ENCODE peak calls at places on chromosomes 16 and 17, in eight cellular contexts. One of them, this sample, is unnamed.

GRCh38 chr17:77613181-77613580 is 345.3 kb upstream of the TNRC6C start:
- DNase-seq in NB4: no peak
- DNase-seq in left lung: no peak
- DNase-seq in activated T-cell treated with anti-CD3 and anti-CD28 coated beads for 48 hours: no peak
- DNase-seq in NCI-H748 treated with DMSO at 0.1 percent for 48 hours: no peak
- DNase-seq in T-helper 2 cell: no peak
- DNase-seq in mucosa of gallbladder: no peak
- DNase-seq in stimulated activated CD8-positive, alpha-beta memory T cell treated with anti-CD3 and anti-CD28 coated beads, Interleukin-4, amount 100 ng/mL, for 48 hours: no peak
- DNase-seq in this sample: no peak

GRCh38 chr16:1331712-1332617 is 1.5 kb upstream of the BAIAP3 start:
- DNase-seq in mucosa of gallbladder: peak
- DNase-seq in NB4: peak
- DNase-seq in activated T-cell treated with anti-CD3 and anti-CD28 coated beads for 48 hours: no peak
- DNase-seq in left lung: no peak
- DNase-seq in stimulated activated CD8-positive, alpha-beta memory T cell treated with anti-CD3 and anti-CD28 coated beads, Interleukin-4, amount 100 ng/mL, for 48 hours: peak
- DNase-seq in NCI-H748 treated with DMSO at 0.1 percent for 48 hours: peak
- DNase-seq in T-helper 2 cell: peak
- DNase-seq in this sample: no peak

GRCh38 chr17:880871-881269 is 98.7 kb downstream of the NXN start:
- DNase-seq in activated T-cell treated with anti-CD3 and anti-CD28 coated beads for 48 hours: no peak
- DNase-seq in T-helper 2 cell: no peak
- DNase-seq in NB4: no peak
- DNase-seq in stimulated activated CD8-positive, alpha-beta memory T cell treated with anti-CD3 and anti-CD28 coated beads, Interleukin-4, amount 100 ng/mL, for 48 hours: no peak
- DNase-seq in NCI-H748 treated with DMSO at 0.1 percent for 48 hours: no peak
- DNase-seq in left lung: no peak
- DNase-seq in mucosa of gallbladder: no peak
- DNase-seq in this sample: no peak

GRCh38 chr16:9219811-9220210 is 128.4 kb downstream of the HAPSTR1 start:
- DNase-seq in NCI-H748 treated with DMSO at 0.1 percent for 48 hours: no peak
- DNase-seq in left lung: no peak
- DNase-seq in mucosa of gallbladder: no peak
- DNase-seq in activated T-cell treated with anti-CD3 and anti-CD28 coated beads for 48 hours: no peak
- DNase-seq in stimulated activated CD8-positive, alpha-beta memory T cell treated with anti-CD3 and anti-CD28 coated beads, Interleukin-4, amount 100 ng/mL, for 48 hours: no peak
- DNase-seq in NB4: no peak
- DNase-seq in T-helper 2 cell: no peak
- DNase-seq in this sample: no peak

GRCh38 chr16:52611817-52612673 is 65.1 kb upstream of the TOX3 start:
- DNase-seq in T-helper 2 cell: no peak
- DNase-seq in mucosa of gallbladder: peak
- DNase-seq in left lung: no peak
- DNase-seq in NB4: no peak
- DNase-seq in activated T-cell treated with anti-CD3 and anti-CD28 coated beads for 48 hours: no peak
- DNase-seq in stimulated activated CD8-positive, alpha-beta memory T cell treated with anti-CD3 and anti-CD28 coated beads, Interleukin-4, amount 100 ng/mL, for 48 hours: no peak
- DNase-seq in NCI-H748 treated with DMSO at 0.1 percent for 48 hours: peak
- DNase-seq in this sample: no peak

GRCh38 chr16:86905302-86905701 is 327.0 kb downstream of the FOXL1 start:
- DNase-seq in stimulated activated CD8-positive, alpha-beta memory T cell treated with anti-CD3 and anti-CD28 coated beads, Interleukin-4, amount 100 ng/mL, for 48 hours: no peak
- DNase-seq in mucosa of gallbladder: no peak
- DNase-seq in activated T-cell treated with anti-CD3 and anti-CD28 coated beads for 48 hours: no peak
- DNase-seq in left lung: no peak
- DNase-seq in T-helper 2 cell: no peak
- DNase-seq in NB4: no peak
- DNase-seq in NCI-H748 treated with DMSO at 0.1 percent for 48 hours: no peak
- DNase-seq in this sample: no peak

GRCh38 chr17:57068707-57069106 is 16.3 kb upstream of the AKAP1 start:
- DNase-seq in stimulated activated CD8-positive, alpha-beta memory T cell treated with anti-CD3 and anti-CD28 coated beads, Interleukin-4, amount 100 ng/mL, for 48 hours: no peak
- DNase-seq in left lung: no peak
- DNase-seq in T-helper 2 cell: no peak
- DNase-seq in activated T-cell treated with anti-CD3 and anti-CD28 coated beads for 48 hours: no peak
- DNase-seq in mucosa of gallbladder: no peak
- DNase-seq in NCI-H748 treated with DMSO at 0.1 percent for 48 hours: no peak
- DNase-seq in NB4: no peak
- DNase-seq in this sample: no peak

GRCh38 chr17:72273301-72274056 is 152.7 kb downstream of the SOX9 start:
- DNase-seq in mucosa of gallbladder: no peak
- DNase-seq in NCI-H748 treated with DMSO at 0.1 percent for 48 hours: no peak
- DNase-seq in NB4: no peak
- DNase-seq in T-helper 2 cell: no peak
- DNase-seq in activated T-cell treated with anti-CD3 and anti-CD28 coated beads for 48 hours: no peak
- DNase-seq in left lung: no peak
- DNase-seq in stimulated activated CD8-positive, alpha-beta memory T cell treated with anti-CD3 and anti-CD28 coated beads, Interleukin-4, amount 100 ng/mL, for 48 hours: no peak
- DNase-seq in this sample: no peak

GRCh38 chr17:39946551-39947330 is 16.1 kb upstream of the GSDMA start:
- DNase-seq in NB4: no peak
- DNase-seq in mucosa of gallbladder: no peak
- DNase-seq in T-helper 2 cell: no peak
- DNase-seq in stimulated activated CD8-positive, alpha-beta memory T cell treated with anti-CD3 and anti-CD28 coated beads, Interleukin-4, amount 100 ng/mL, for 48 hours: no peak
- DNase-seq in left lung: peak
- DNase-seq in NCI-H748 treated with DMSO at 0.1 percent for 48 hours: no peak
- DNase-seq in activated T-cell treated with anti-CD3 and anti-CD28 coated beads for 48 hours: no peak
- DNase-seq in this sample: no peak

GRCh38 chr17:6995500-6996255 is at the start of gene ALOX12:
- DNase-seq in activated T-cell treated with anti-CD3 and anti-CD28 coated beads for 48 hours: no peak
- DNase-seq in T-helper 2 cell: no peak
- DNase-seq in stimulated activated CD8-positive, alpha-beta memory T cell treated with anti-CD3 and anti-CD28 coated beads, Interleukin-4, amount 100 ng/mL, for 48 hours: no peak
- DNase-seq in NB4: no peak
- DNase-seq in NCI-H748 treated with DMSO at 0.1 percent for 48 hours: no peak
- DNase-seq in left lung: peak
- DNase-seq in mucosa of gallbladder: no peak
- DNase-seq in this sample: no peak

GRCh38 chr16:8063151-8063550 is 527.2 kb downstream of the TMEM114 start:
- DNase-seq in NCI-H748 treated with DMSO at 0.1 percent for 48 hours: no peak
- DNase-seq in mucosa of gallbladder: no peak
- DNase-seq in stimulated activated CD8-positive, alpha-beta memory T cell treated with anti-CD3 and anti-CD28 coated beads, Interleukin-4, amount 100 ng/mL, for 48 hours: no peak
- DNase-seq in activated T-cell treated with anti-CD3 and anti-CD28 coated beads for 48 hours: no peak
- DNase-seq in left lung: no peak
- DNase-seq in NB4: no peak
- DNase-seq in T-helper 2 cell: no peak
- DNase-seq in this sample: no peak

GRCh38 chr17:50893183-50893993 is 27.2 kb upstream of the TOB1 start:
- DNase-seq in stimulated activated CD8-positive, alpha-beta memory T cell treated with anti-CD3 and anti-CD28 coated beads, Interleukin-4, amount 100 ng/mL, for 48 hours: no peak
- DNase-seq in mucosa of gallbladder: peak
- DNase-seq in NCI-H748 treated with DMSO at 0.1 percent for 48 hours: no peak
- DNase-seq in NB4: no peak
- DNase-seq in left lung: no peak
- DNase-seq in activated T-cell treated with anti-CD3 and anti-CD28 coated beads for 48 hours: no peak
- DNase-seq in T-helper 2 cell: no peak
- DNase-seq in this sample: no peak

GRCh38 chr16:74865922-74866598 is 91.4 kb upstream of the FA2H start:
- DNase-seq in NCI-H748 treated with DMSO at 0.1 percent for 48 hours: no peak
- DNase-seq in stimulated activated CD8-positive, alpha-beta memory T cell treated with anti-CD3 and anti-CD28 coated beads, Interleukin-4, amount 100 ng/mL, for 48 hours: no peak
- DNase-seq in T-helper 2 cell: no peak
- DNase-seq in mucosa of gallbladder: no peak
- DNase-seq in activated T-cell treated with anti-CD3 and anti-CD28 coated beads for 48 hours: no peak
- DNase-seq in NB4: no peak
- DNase-seq in left lung: no peak
- DNase-seq in this sample: no peak

GRCh38 chr16:180101-180920 is at the start of gene HBQ1:
- DNase-seq in stimulated activated CD8-positive, alpha-beta memory T cell treated with anti-CD3 and anti-CD28 coated beads, Interleukin-4, amount 100 ng/mL, for 48 hours: peak
- DNase-seq in activated T-cell treated with anti-CD3 and anti-CD28 coated beads for 48 hours: peak
- DNase-seq in left lung: no peak
- DNase-seq in NB4: no peak
- DNase-seq in mucosa of gallbladder: no peak
- DNase-seq in T-helper 2 cell: no peak
- DNase-seq in NCI-H748 treated with DMSO at 0.1 percent for 48 hours: no peak
- DNase-seq in this sample: no peak

GRCh38 chr16:52825882-52826281 is 226.8 kb downstream of the CHD9NB start:
- DNase-seq in T-helper 2 cell: no peak
- DNase-seq in NB4: no peak
- DNase-seq in stimulated activated CD8-positive, alpha-beta memory T cell treated with anti-CD3 and anti-CD28 coated beads, Interleukin-4, amount 100 ng/mL, for 48 hours: no peak
- DNase-seq in NCI-H748 treated with DMSO at 0.1 percent for 48 hours: no peak
- DNase-seq in activated T-cell treated with anti-CD3 and anti-CD28 coated beads for 48 hours: no peak
- DNase-seq in left lung: no peak
- DNase-seq in mucosa of gallbladder: no peak
- DNase-seq in this sample: peak

GRCh38 chr16:11350531-11351335 is 5.5 kb downstream of the RMI2 start:
- DNase-seq in mucosa of gallbladder: no peak
- DNase-seq in left lung: no peak
- DNase-seq in stimulated activated CD8-positive, alpha-beta memory T cell treated with anti-CD3 and anti-CD28 coated beads, Interleukin-4, amount 100 ng/mL, for 48 hours: no peak
- DNase-seq in T-helper 2 cell: no peak
- DNase-seq in NB4: no peak
- DNase-seq in NCI-H748 treated with DMSO at 0.1 percent for 48 hours: no peak
- DNase-seq in activated T-cell treated with anti-CD3 and anti-CD28 coated beads for 48 hours: no peak
- DNase-seq in this sample: no peak

GRCh38 chr17:50198026-50198669 is 3.3 kb downstream of the COL1A1 start:
- DNase-seq in activated T-cell treated with anti-CD3 and anti-CD28 coated beads for 48 hours: peak
- DNase-seq in left lung: no peak
- DNase-seq in stimulated activated CD8-positive, alpha-beta memory T cell treated with anti-CD3 and anti-CD28 coated beads, Interleukin-4, amount 100 ng/mL, for 48 hours: peak
- DNase-seq in mucosa of gallbladder: peak
- DNase-seq in T-helper 2 cell: peak
- DNase-seq in NB4: peak
- DNase-seq in NCI-H748 treated with DMSO at 0.1 percent for 48 hours: peak
- DNase-seq in this sample: no peak

GRCh38 chr16:10736926-10737625 is 6.6 kb upstream of the NUBP1 start:
- DNase-seq in mucosa of gallbladder: peak
- DNase-seq in T-helper 2 cell: peak
- DNase-seq in left lung: no peak
- DNase-seq in stimulated activated CD8-positive, alpha-beta memory T cell treated with anti-CD3 and anti-CD28 coated beads, Interleukin-4, amount 100 ng/mL, for 48 hours: peak
- DNase-seq in NCI-H748 treated with DMSO at 0.1 percent for 48 hours: peak
- DNase-seq in NB4: peak
- DNase-seq in activated T-cell treated with anti-CD3 and anti-CD28 coated beads for 48 hours: peak
- DNase-seq in this sample: peak

GRCh38 chr17:82097187-82097918 is 683 bp downstream of the FASN start:
- DNase-seq in NCI-H748 treated with DMSO at 0.1 percent for 48 hours: no peak
- DNase-seq in left lung: no peak
- DNase-seq in mucosa of gallbladder: no peak
- DNase-seq in T-helper 2 cell: no peak
- DNase-seq in NB4: peak
- DNase-seq in stimulated activated CD8-positive, alpha-beta memory T cell treated with anti-CD3 and anti-CD28 coated beads, Interleukin-4, amount 100 ng/mL, for 48 hours: no peak
- DNase-seq in activated T-cell treated with anti-CD3 and anti-CD28 coated beads for 48 hours: peak
- DNase-seq in this sample: no peak

GRCh38 chr16:61210039-61210438 is 826.2 kb downstream of the CDH8 start:
- DNase-seq in T-helper 2 cell: no peak
- DNase-seq in stimulated activated CD8-positive, alpha-beta memory T cell treated with anti-CD3 and anti-CD28 coated beads, Interleukin-4, amount 100 ng/mL, for 48 hours: no peak
- DNase-seq in NB4: no peak
- DNase-seq in mucosa of gallbladder: no peak
- DNase-seq in NCI-H748 treated with DMSO at 0.1 percent for 48 hours: no peak
- DNase-seq in left lung: no peak
- DNase-seq in activated T-cell treated with anti-CD3 and anti-CD28 coated beads for 48 hours: no peak
- DNase-seq in this sample: no peak

GRCh38 chr16:53769787-53770186 is 65.8 kb downstream of the FTO start:
- DNase-seq in activated T-cell treated with anti-CD3 and anti-CD28 coated beads for 48 hours: no peak
- DNase-seq in T-helper 2 cell: no peak
- DNase-seq in NCI-H748 treated with DMSO at 0.1 percent for 48 hours: no peak
- DNase-seq in left lung: no peak
- DNase-seq in mucosa of gallbladder: no peak
- DNase-seq in NB4: no peak
- DNase-seq in stimulated activated CD8-positive, alpha-beta memory T cell treated with anti-CD3 and anti-CD28 coated beads, Interleukin-4, amount 100 ng/mL, for 48 hours: no peak
- DNase-seq in this sample: no peak

GRCh38 chr16:85326113-85326793 is 214.0 kb upstream of the CIBAR2 start:
- DNase-seq in T-helper 2 cell: no peak
- DNase-seq in left lung: no peak
- DNase-seq in NCI-H748 treated with DMSO at 0.1 percent for 48 hours: no peak
- DNase-seq in activated T-cell treated with anti-CD3 and anti-CD28 coated beads for 48 hours: no peak
- DNase-seq in mucosa of gallbladder: no peak
- DNase-seq in stimulated activated CD8-positive, alpha-beta memory T cell treated with anti-CD3 and anti-CD28 coated beads, Interleukin-4, amount 100 ng/mL, for 48 hours: no peak
- DNase-seq in NB4: peak
- DNase-seq in this sample: no peak

GRCh38 chr17:9512323-9513168 is 63.1 kb downstream of the STX8 start:
- DNase-seq in T-helper 2 cell: no peak
- DNase-seq in stimulated activated CD8-positive, alpha-beta memory T cell treated with anti-CD3 and anti-CD28 coated beads, Interleukin-4, amount 100 ng/mL, for 48 hours: no peak
- DNase-seq in NB4: peak
- DNase-seq in left lung: no peak
- DNase-seq in NCI-H748 treated with DMSO at 0.1 percent for 48 hours: no peak
- DNase-seq in activated T-cell treated with anti-CD3 and anti-CD28 coated beads for 48 hours: no peak
- DNase-seq in mucosa of gallbladder: no peak
- DNase-seq in this sample: no peak

GRCh38 chr16:24737391-24737871 is 8.0 kb downstream of the TNRC6A start:
- DNase-seq in T-helper 2 cell: no peak
- DNase-seq in activated T-cell treated with anti-CD3 and anti-CD28 coated beads for 48 hours: no peak
- DNase-seq in NB4: no peak
- DNase-seq in stimulated activated CD8-positive, alpha-beta memory T cell treated with anti-CD3 and anti-CD28 coated beads, Interleukin-4, amount 100 ng/mL, for 48 hours: no peak
- DNase-seq in NCI-H748 treated with DMSO at 0.1 percent for 48 hours: no peak
- DNase-seq in left lung: no peak
- DNase-seq in mucosa of gallbladder: no peak
- DNase-seq in this sample: no peak

GRCh38 chr16:50296807-50297206 is 30.5 kb downstream of the ADCY7 start:
- DNase-seq in activated T-cell treated with anti-CD3 and anti-CD28 coated beads for 48 hours: no peak
- DNase-seq in mucosa of gallbladder: no peak
- DNase-seq in NCI-H748 treated with DMSO at 0.1 percent for 48 hours: no peak
- DNase-seq in stimulated activated CD8-positive, alpha-beta memory T cell treated with anti-CD3 and anti-CD28 coated beads, Interleukin-4, amount 100 ng/mL, for 48 hours: no peak
- DNase-seq in T-helper 2 cell: no peak
- DNase-seq in NB4: no peak
- DNase-seq in left lung: peak
- DNase-seq in this sample: no peak

GRCh38 chr17:79315282-79316106 is 240.9 kb downstream of the ENGASE start:
- DNase-seq in T-helper 2 cell: no peak
- DNase-seq in activated T-cell treated with anti-CD3 and anti-CD28 coated beads for 48 hours: no peak
- DNase-seq in left lung: no peak
- DNase-seq in stimulated activated CD8-positive, alpha-beta memory T cell treated with anti-CD3 and anti-CD28 coated beads, Interleukin-4, amount 100 ng/mL, for 48 hours: no peak
- DNase-seq in NB4: no peak
- DNase-seq in mucosa of gallbladder: no peak
- DNase-seq in NCI-H748 treated with DMSO at 0.1 percent for 48 hours: no peak
- DNase-seq in this sample: no peak

GRCh38 chr17:31843382-31843780 is 15.7 kb downstream of the COPRS start:
- DNase-seq in NB4: no peak
- DNase-seq in T-helper 2 cell: no peak
- DNase-seq in stimulated activated CD8-positive, alpha-beta memory T cell treated with anti-CD3 and anti-CD28 coated beads, Interleukin-4, amount 100 ng/mL, for 48 hours: no peak
- DNase-seq in mucosa of gallbladder: no peak
- DNase-seq in left lung: no peak
- DNase-seq in activated T-cell treated with anti-CD3 and anti-CD28 coated beads for 48 hours: no peak
- DNase-seq in NCI-H748 treated with DMSO at 0.1 percent for 48 hours: no peak
- DNase-seq in this sample: no peak

GRCh38 chr16:2061023-2061422 is 13.2 kb downstream of the TSC2 start:
- DNase-seq in activated T-cell treated with anti-CD3 and anti-CD28 coated beads for 48 hours: no peak
- DNase-seq in stimulated activated CD8-positive, alpha-beta memory T cell treated with anti-CD3 and anti-CD28 coated beads, Interleukin-4, amount 100 ng/mL, for 48 hours: no peak
- DNase-seq in NCI-H748 treated with DMSO at 0.1 percent for 48 hours: no peak
- DNase-seq in left lung: no peak
- DNase-seq in T-helper 2 cell: no peak
- DNase-seq in mucosa of gallbladder: no peak
- DNase-seq in NB4: no peak
- DNase-seq in this sample: no peak

GRCh38 chr17:60554377-60554788 is 28.3 kb upstream of the APPBP2 start:
- DNase-seq in NCI-H748 treated with DMSO at 0.1 percent for 48 hours: no peak
- DNase-seq in activated T-cell treated with anti-CD3 and anti-CD28 coated beads for 48 hours: no peak
- DNase-seq in T-helper 2 cell: no peak
- DNase-seq in mucosa of gallbladder: no peak
- DNase-seq in left lung: no peak
- DNase-seq in stimulated activated CD8-positive, alpha-beta memory T cell treated with anti-CD3 and anti-CD28 coated beads, Interleukin-4, amount 100 ng/mL, for 48 hours: no peak
- DNase-seq in NB4: no peak
- DNase-seq in this sample: no peak

GRCh38 chr16:89047331-89048086 is 46.1 kb upstream of the ACSF3 start:
- DNase-seq in activated T-cell treated with anti-CD3 and anti-CD28 coated beads for 48 hours: no peak
- DNase-seq in mucosa of gallbladder: no peak
- DNase-seq in stimulated activated CD8-positive, alpha-beta memory T cell treated with anti-CD3 and anti-CD28 coated beads, Interleukin-4, amount 100 ng/mL, for 48 hours: no peak
- DNase-seq in T-helper 2 cell: no peak
- DNase-seq in NB4: no peak
- DNase-seq in left lung: peak
- DNase-seq in NCI-H748 treated with DMSO at 0.1 percent for 48 hours: no peak
- DNase-seq in this sample: no peak